ENCODE peak calls at places on chromosomes 7 and 10, in four cellular contexts. M is astrocyte of the spinal cord, V is breast epithelium, H is endodermal cell. S is an unnamed sample.

GRCh38 chr7:128197586-128197985 is 43.5 kb upstream of the LEP start:
- DNase-seq in M (no peak), V (no peak), H (no peak), S (no peak)

GRCh38 chr7:92840309-92840708 is 3.9 kb upstream of the CDK6 start:
- DNase-seq in M (no peak), V (no peak), H (no peak), S (no peak)

GRCh38 chr7:34357946-34358345 is 300.1 kb upstream of the NPSR1 start:
- DNase-seq in M (no peak), V (no peak), H (no peak), S (no peak)

GRCh38 chr7:65731562-65732035 is 141.3 kb upstream of the VKORC1L1 start:
- DNase-seq in M (peak), V (no peak), H (peak), S (no peak)

GRCh38 chr10:61166065-61166464 is 222.1 kb upstream of the RHOBTB1 start:
- DNase-seq in M (no peak), V (no peak), H (no peak), S (no peak)

GRCh38 chr10:18140957-18141888 is 999 bp downstream of the CACNB2 start:
- DNase-seq in M (no peak), V (no peak), H (peak), S (no peak)

GRCh38 chr7:157820796-157821195 is 484.0 kb downstream of the DNAJB6 start:
- DNase-seq in M (no peak), V (no peak), H (no peak), S (no peak)

GRCh38 chr10:15092855-15093408 is 4.2 kb upstream of the RPP38 start:
- DNase-seq in M (no peak), V (no peak), H (no peak), S (no peak)

GRCh38 chr10:121332829-121333765 is 265.1 kb downstream of the FGFR2 start:
- DNase-seq in M (no peak), V (no peak), H (no peak), S (no peak)

GRCh38 chr10:22437620-22438588 is 92.6 kb downstream of the SPAG6 start:
- DNase-seq in M (peak), V (peak), H (no peak), S (peak)

GRCh38 chr10:11336703-11337102 is 274.7 kb downstream of the USP6NL start:
- DNase-seq in M (no peak), V (no peak), H (no peak), S (no peak)

GRCh38 chr10:24953350-24954074 is 1.1 kb upstream of the PRTFDC1 start:
- DNase-seq in M (no peak), V (no peak), H (peak), S (no peak)

GRCh38 chr10:31322647-31323046 is 3.6 kb downstream of the ZEB1 start:
- DNase-seq in M (no peak), V (no peak), H (no peak), S (no peak)

GRCh38 chr7:103343758-103344452 is 662 bp downstream of the DNAJC2 start:
- DNase-seq in M (peak), V (no peak), H (no peak), S (no peak)

DNA sequence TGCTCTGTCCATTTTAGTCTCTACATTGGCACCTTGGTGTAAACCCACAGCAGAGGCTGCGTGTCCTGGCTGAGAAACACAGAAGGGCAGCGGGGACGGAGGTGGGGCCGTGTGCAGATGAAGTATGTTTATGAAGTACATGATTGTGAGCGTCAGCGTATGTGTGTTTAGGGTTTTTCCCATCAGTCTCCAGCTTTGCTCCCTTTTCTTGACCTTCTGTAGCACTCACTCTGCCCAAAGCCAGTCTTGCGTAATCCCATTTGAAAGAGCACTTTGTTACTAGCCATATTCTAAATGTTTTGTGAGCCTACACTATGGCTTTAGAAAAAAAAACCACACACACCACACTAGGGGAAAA is 750.8 kb upstream of the SORCS1 start:
- DNase-seq in M (peak), V (no peak), H (no peak), S (no peak)
- H3K4me3 ChIP-seq in M (peak), V (peak), H (peak), S (no peak)

DNA sequence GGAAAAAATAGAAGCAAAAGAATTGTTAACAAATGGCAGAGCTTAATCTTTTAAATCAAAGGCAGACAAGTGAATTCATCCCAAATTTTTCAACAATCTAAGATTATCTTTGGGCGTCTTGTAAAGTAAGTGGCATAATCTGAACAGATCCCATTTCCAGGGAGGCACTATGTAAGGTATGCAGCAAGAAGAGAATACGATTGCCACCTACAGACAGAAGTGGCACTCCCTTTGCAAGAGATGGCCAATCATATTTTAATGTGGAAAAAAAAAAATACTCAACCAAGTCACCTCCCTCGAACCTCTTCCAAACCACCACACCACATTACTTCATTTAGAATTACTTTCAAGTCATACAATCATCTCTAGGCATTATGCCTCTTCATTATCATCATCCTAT is 4.0 kb downstream of the GFRA1 start:
- DNase-seq in M (no peak), V (no peak), H (no peak), S (no peak)
- TF ChIP-seq CTCF in M (no peak), V (no peak), H (no peak), S (no peak)

DNA sequence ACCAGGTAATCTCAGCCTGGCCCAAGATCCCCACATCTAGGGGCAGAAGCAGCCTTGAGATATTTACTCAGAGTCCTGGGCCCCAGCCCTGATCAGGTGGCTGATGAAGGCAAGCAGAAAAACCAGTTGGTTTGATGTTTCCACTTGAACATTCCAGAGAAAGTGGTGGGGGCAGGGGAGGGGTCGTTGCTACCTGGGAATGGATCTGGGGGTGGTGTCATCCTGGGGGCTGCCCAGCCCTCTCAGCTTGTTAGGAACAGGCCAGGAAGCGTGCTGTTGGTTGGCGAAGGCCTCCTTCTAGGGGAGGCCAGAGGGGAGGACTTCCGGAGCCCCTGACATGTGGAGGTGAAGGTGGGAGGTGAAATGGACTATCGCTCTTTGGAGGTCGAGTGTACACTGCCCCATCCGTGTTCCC is 3.7 kb upstream of the ABHD11 start:
- DNase-seq in M (no peak), V (peak), H (peak), S (no peak)
- H3K4me3 ChIP-seq in M (no peak), V (peak), H (no peak), S (no peak)

GRCh38 chr10:53606951-53607350 is 834.4 kb upstream of the MBL2 start:
- DNase-seq in M (no peak), V (no peak), H (no peak), S (no peak)

GRCh38 chr10:53597835-53598251 is 825.3 kb upstream of the MBL2 start:
- DNase-seq in M (peak), V (no peak), H (no peak), S (no peak)

GRCh38 chr10:53598914-53599313 is 826.3 kb upstream of the MBL2 start:
- DNase-seq in M (peak), V (no peak), H (peak), S (no peak)

GRCh38 chr10:53601260-53601875 is 828.8 kb upstream of the MBL2 start:
- DNase-seq in M (peak), V (no peak), H (no peak), S (no peak)
- TF ChIP-seq CTCF in M (peak), V (peak), H (peak), S (no peak)

DNA sequence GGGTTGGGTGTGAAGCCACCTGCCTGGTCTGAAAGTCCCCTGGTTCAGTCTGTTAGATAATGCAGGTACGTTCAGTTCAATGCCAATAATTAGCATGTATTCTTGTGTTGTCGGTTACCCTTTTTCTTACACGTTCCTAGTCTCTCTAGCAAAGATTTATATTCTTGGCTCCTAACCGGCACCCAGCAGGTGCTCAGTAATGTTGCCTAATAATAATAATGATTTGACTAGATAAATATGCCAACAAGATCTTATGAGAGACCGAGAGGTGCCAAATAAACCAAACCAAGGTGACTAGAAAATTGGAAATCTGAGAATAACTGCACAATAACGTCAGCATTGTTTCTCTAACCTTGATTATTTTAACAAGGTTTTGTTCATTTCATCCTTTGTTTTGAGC is 1.1 kb upstream of the SMIM30 start:
- DNase-seq in M (no peak), V (no peak), H (no peak), S (no peak)
- H3K4me3 ChIP-seq in M (no peak), V (no peak), H (no peak), S (no peak)

DNA sequence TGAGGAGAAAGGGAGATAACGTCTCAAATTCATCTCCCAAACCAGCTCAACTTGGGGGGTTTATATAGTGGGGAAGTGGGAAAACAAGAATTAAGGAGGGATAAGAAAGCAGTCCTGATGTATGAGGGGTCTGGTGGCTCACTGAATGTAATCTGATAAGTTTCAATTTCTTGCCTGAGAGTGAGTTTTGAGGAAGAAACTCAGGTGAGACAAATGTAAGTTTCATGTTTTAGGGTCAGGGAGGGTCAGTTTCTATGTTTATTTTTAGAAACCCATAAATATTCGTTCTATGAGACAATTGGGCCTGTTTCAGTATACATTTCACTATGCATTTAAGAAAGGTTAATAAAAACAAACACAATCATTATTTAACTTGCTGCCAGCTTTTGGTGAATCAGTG is 128.0 kb upstream of the MBL2 start:
- DNase-seq in M (no peak), V (no peak), H (no peak), S (no peak)
- TF ChIP-seq CTCF in M (no peak), V (no peak), H (no peak), S (no peak)

S was measured in CD8-positive, alpha-beta T cell.